ENCODE peak calls at places on chromosomes 5 and 9, in four cellular contexts. U is K562, M is HepG2, P is GM12878. H is an unnamed sample.

GRCh38 chr5:32928761-32929160 is 217.6 kb downstream of the NPR3 start:
- DNase-seq in P (no peak), M (no peak), U (no peak), H (no peak)

GRCh38 chr5:179080724-179081123 is 20.6 kb downstream of the ZNF354C start:
- DNase-seq in M (no peak), P (no peak), U (no peak), H (no peak)

GRCh38 chr9:132350861-132351315 is 3.9 kb downstream of the SETX start:
- DNase-seq in M (no peak), U (no peak), P (no peak), H (no peak)

GRCh38 chr5:77642915-77643653 is 4.6 kb upstream of the OTP start:
- DNase-seq in M (no peak), U (no peak), P (no peak), H (no peak)

GRCh38 chr5:16808936-16809815 is 126.9 kb downstream of the MYO10 start:
- DNase-seq in P (no peak), M (peak), U (no peak), H (no peak)

GRCh38 chr9:2486988-2487387 is 134.6 kb upstream of the VLDLR start:
- DNase-seq in U (no peak), M (no peak), P (no peak), H (no peak)

GRCh38 chr5:25858019-25858418 is 1180.4 kb downstream of the CDH9 start:
- DNase-seq in M (no peak), P (no peak), U (peak), H (peak)

GRCh38 chr5:37495210-37495609 is 116.1 kb downstream of the WDR70 start:
- DNase-seq in U (no peak), P (no peak), M (peak), H (no peak)

GRCh38 chr9:33468797-33469621 is 4.7 kb downstream of the NOL6 start:
- DNase-seq in M (no peak), U (no peak), P (no peak), H (no peak)

GRCh38 chr5:50711280-50711679 is 44.8 kb downstream of the PARP8 start:
- DNase-seq in U (no peak), M (no peak), P (peak), H (peak)

GRCh38 chr9:23587433-23587832 is 238.6 kb downstream of the ELAVL2 start:
- DNase-seq in P (no peak), M (no peak), U (no peak), H (no peak)

GRCh38 chr5:149024477-149024876 is 38.4 kb downstream of the SH3TC2 start:
- DNase-seq in M (no peak), P (no peak), U (no peak), H (no peak)

GRCh38 chr9:32543047-32543446 is 9.1 kb upstream of the SMIM27 start:
- DNase-seq in P (no peak), M (no peak), U (no peak), H (no peak)

GRCh38 chr5:80569961-80570786 is at the start of gene ANKRD34B:
- DNase-seq in M (no peak), P (no peak), U (no peak), H (peak)

GRCh38 chr5:55572011-55572410 is 37.2 kb upstream of the PLPP1 start:
- DNase-seq in U (no peak), M (peak), P (no peak), H (no peak)

GRCh38 chr9:129027685-129028191 is 393 bp downstream of the SH3GLB2 start:
- DNase-seq in M (peak), U (peak), P (no peak), H (peak)

GRCh38 chr5:113061851-113062631 is 85.4 kb downstream of the DCP2 start:
- DNase-seq in P (no peak), U (no peak), M (no peak), H (no peak)

GRCh38 chr5:147317978-147318684 is 83.3 kb downstream of the STK32A start:
- DNase-seq in U (no peak), P (no peak), M (no peak), H (no peak)

GRCh38 chr9:102398205-102398604 is 596.9 kb upstream of the CYLC2 start:
- DNase-seq in P (no peak), M (no peak), U (no peak), H (no peak)

GRCh38 chr5:18003784-18004183 is 369.5 kb downstream of the TAF11L14 start:
- DNase-seq in M (no peak), U (no peak), P (no peak), H (no peak)

GRCh38 chr9:111195779-111196178 is 134.2 kb downstream of the OR2K2 start:
- DNase-seq in M (no peak), P (no peak), U (no peak), H (no peak)

DNA sequence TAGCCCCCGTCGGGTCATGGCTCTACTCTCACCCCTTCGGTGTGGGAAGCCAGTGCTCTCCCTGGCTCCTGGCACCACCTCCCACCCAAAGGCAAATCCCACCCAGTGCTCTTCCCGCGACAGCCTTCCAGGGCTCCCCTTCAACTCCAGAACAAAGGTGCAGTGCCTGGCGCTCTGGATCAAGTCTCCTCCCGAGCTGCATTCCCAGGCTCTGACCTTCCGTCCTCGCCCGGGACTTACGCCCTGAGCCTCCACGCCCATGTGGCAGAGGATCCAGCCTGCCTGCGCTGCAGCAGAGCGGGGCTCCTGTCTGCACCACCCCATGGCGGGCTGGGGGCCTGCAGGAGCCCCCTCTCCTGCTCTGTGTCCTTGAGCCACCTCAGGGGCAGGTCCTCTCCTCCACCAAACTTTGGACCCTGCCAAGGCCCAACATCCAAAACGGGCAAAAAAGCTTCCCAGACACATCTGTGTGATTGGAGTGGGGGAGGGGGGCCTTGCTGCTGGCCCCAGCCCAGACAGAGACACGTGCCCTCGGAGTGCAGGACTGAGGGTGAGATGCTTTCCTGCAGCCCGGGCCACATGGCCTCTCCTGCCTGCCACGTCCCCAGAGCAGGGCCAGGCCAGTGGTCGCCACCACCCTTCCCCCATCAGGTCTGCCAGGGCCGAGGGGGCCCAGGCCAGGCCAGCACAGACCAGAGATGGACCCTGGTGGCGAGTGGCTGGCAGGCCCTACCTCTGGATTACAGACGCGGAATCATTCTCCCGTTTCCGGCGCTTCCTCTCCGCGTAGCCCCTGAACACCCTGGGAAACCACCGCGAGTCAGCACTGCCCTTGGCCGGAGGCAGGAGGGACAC is 4.4 kb downstream of the NSMF start:
- DNase-seq in P (no peak), U (no peak), M (peak), H (no peak)
- TF ChIP-seq TARDBP in P (no peak), U (no peak), M (peak), H (no peak)

DNA sequence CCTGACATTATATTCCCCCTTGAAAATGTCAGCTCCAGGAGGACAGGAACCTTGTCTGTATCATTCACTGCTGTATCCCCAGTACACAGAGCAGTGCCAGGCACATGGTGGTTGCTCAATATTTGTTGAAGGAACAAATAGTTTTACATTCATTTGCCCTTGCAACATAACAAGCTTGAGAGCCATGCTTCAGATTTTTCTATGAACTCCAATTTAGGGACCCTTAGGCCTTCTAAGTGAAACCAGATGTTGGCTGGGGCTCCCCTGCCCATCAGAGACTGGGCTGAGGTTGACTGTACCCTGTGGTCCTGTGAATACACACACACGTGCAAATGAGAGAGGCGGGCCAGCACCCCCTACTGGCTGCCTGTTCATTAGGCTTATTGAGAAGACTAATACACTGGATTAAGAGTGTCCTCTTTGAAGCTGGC is 214.9 kb upstream of the WWC1 start:
- DNase-seq in U (peak), P (no peak), M (peak), H (peak)
- TF ChIP-seq TARDBP in U (no peak), P (no peak), M (no peak), H (no peak)

GRCh38 chr5:34731435-34732232 is 75.5 kb downstream of the RAI14 start:
- DNase-seq in M (peak), P (no peak), U (peak), H (no peak)
- TF ChIP-seq TARDBP in M (no peak), P (no peak), U (no peak), H (no peak)

GRCh38 chr9:84839538-84839937 is 170.0 kb downstream of the NTRK2 start:
- DNase-seq in U (no peak), M (no peak), P (no peak), H (no peak)
- TF ChIP-seq TARDBP in U (no peak), M (no peak), P (no peak), H (no peak)

DNA sequence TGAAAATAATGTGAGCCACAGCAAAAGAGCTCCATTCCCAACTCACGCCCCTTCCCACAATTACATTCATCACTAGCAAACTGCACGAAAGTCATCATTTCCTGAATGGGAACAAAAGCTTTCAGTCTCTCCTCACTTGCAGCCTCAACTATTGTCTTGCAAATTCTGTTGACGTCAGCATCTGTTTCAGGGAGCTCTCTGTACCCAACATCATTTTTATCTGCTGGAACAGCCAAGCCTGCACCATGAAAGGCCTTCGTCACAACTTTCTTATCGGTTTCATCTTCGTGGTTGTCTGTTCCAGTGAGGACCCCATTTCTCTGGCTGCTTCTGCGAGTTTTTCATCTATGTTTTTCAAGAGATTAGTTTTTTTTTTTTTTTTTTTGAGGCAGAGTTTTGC is 14.3 kb upstream of the RNF130 start:
- DNase-seq in U (peak), P (no peak), M (no peak), H (no peak)
- TF ChIP-seq TARDBP in U (no peak), P (no peak), M (no peak), H (no peak)

DNA sequence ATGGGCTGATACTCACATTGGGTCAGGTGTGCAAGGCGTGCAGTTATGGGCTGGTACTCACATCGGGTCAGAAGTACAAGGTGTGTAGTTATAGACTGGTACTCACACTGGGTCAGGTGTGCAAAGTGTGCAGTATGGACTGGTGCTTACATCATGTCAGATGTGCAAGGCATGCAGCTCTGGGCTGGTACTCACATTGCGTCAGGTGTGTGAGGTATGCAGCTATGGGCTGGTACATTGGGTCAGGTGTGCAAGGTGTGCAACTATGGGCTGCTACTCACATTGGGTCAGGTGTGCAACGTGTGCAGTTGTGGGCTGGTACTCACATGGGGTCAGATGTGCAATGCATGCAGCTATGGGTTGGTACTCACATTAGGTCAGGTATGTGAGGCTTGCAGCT is 213.8 kb downstream of the SEMA5A start:
- DNase-seq in U (no peak), P (no peak), M (no peak), H (no peak)
- TF ChIP-seq TARDBP in U (no peak), P (no peak), M (no peak), H (no peak)

GRCh38 chr9:113649855-113650206 is 186.3 kb downstream of the RGS3 start:
- DNase-seq in M (no peak), U (no peak), P (no peak), H (no peak)
- TF ChIP-seq TARDBP in M (no peak), U (no peak), P (no peak), H (no peak)

GRCh38 chr9:100521282-100521681 is 48.3 kb downstream of the TMEFF1 start:
- DNase-seq in P (no peak), M (no peak), U (no peak), H (no peak)

DNA sequence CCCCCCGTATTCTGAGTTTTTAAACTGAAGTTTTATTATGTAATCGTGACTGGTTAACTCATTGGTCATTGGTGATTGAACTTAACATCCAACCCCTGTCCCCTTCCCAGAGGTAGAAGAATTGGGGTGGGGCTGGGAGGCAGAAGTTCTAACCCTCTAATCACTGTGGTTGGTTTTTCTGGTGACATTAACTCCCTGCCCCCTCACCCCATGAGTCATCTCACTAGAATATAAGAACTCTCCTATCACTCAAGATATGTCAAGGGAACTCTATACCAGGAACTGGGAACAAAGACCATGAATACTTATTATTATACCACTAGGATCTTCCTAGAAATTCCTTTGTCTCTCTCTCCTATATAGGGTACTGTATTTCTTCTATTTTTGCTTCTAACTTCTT is 52.3 kb upstream of the CAVIN4 start:
- DNase-seq in M (no peak), P (no peak), U (peak), H (no peak)
- TF ChIP-seq TARDBP in M (no peak), P (no peak), U (no peak), H (no peak)

GRCh38 chr5:61402970-61403369 is 70.9 kb downstream of the ZSWIM6 start:
- DNase-seq in U (no peak), P (no peak), M (no peak), H (no peak)

GRCh38 chr5:61402244-61402823 is 70.3 kb downstream of the ZSWIM6 start:
- DNase-seq in M (no peak), U (no peak), P (no peak), H (no peak)

GRCh38 chr5:61399679-61400078 is 67.6 kb downstream of the ZSWIM6 start:
- DNase-seq in P (no peak), M (no peak), U (no peak), H (no peak)

GRCh38 chr5:61398440-61398839 is 66.4 kb downstream of the ZSWIM6 start:
- DNase-seq in M (no peak), P (no peak), U (no peak), H (no peak)

GRCh38 chr5:61401726-61402125 is 69.7 kb downstream of the ZSWIM6 start:
- DNase-seq in M (no peak), P (no peak), U (peak), H (no peak)
- TF ChIP-seq TARDBP in M (no peak), P (no peak), U (no peak), H (no peak)

H was measured in HEK293T.